ENCODE peak calls at places on chromosome 18, in four cellular contexts. P, R, T and Q are unnamed samples.

GRCh38 chr18:44342167-44342566 is 338.5 kb upstream of the SETBP1 start:
- DNase-seq in P (no peak), R (peak; percentile 28), T (no peak), Q (no peak)

GRCh38 chr18:25005602-25006375 is 346.2 kb downstream of the ZNF521 start:
- DNase-seq in P (no peak), R (peak; percentile 34), T (no peak), Q (no peak)

GRCh38 chr18:28178720-28179119 is 1.8 kb upstream of the CDH2 start:
- DNase-seq in P (no peak), R (peak; percentile 74), T (no peak), Q (no peak)

GRCh38 chr18:9109523-9109922 is 7.0 kb downstream of the NDUFV2 start:
- DNase-seq in P (no peak), R (peak; percentile 70), T (no peak), Q (no peak)

GRCh38 chr18:34121157-34121807 is 103.4 kb downstream of the NOL4 start:
- DNase-seq in P (no peak), R (peak; percentile 76), T (no peak), Q (no peak)

GRCh38 chr18:45839415-45840395 is 14.2 kb downstream of the SIGLEC15 start:
- DNase-seq in P (no peak), R (peak; percentile 68), T (no peak), Q (no peak)

GRCh38 chr18:68826111-68826510 is 28.2 kb downstream of the CCDC102B start:
- DNase-seq in P (no peak), R (peak; percentile 6), T (no peak), Q (no peak)

GRCh38 chr18:5515007-5515744 is 28.6 kb downstream of the EPB41L3 start:
- DNase-seq in P (no peak), R (no peak), T (no peak), Q (no peak)

GRCh38 chr18:44602845-44603244 is 77.8 kb upstream of the SETBP1 start:
- DNase-seq in P (no peak), R (peak; percentile 51), T (no peak), Q (no peak)

GRCh38 chr18:55275042-55275897 is 312.7 kb downstream of the TCF4 start:
- DNase-seq in P (no peak), R (peak; percentile 89), T (no peak), Q (no peak)

GRCh38 chr18:25739356-25739755 is 351.1 kb downstream of the SS18 start:
- DNase-seq in P (no peak), R (no peak), T (no peak), Q (no peak)

GRCh38 chr18:40852406-40852805 is 1102.6 kb upstream of the PIK3C3 start:
- DNase-seq in P (no peak), R (peak; percentile 72), T (no peak), Q (no peak)

GRCh38 chr18:51110073-51110797 is 80.2 kb downstream of the SMAD4 start:
- DNase-seq in P (peak; percentile 46), R (peak; percentile 11), T (peak; percentile 47), Q (peak; percentile 57)

GRCh38 chr18:25736516-25736915 is 353.9 kb downstream of the SS18 start:
- DNase-seq in P (no peak), R (peak; percentile 82), T (no peak), Q (no peak)

GRCh38 chr18:46917808-46918600 is 602 bp downstream of the KATNAL2 start:
- DNase-seq in P (no peak), R (peak; percentile 33), T (no peak), Q (no peak)

GRCh38 chr18:74387362-74387761 is 69.7 kb downstream of the DIPK1C start:
- DNase-seq in P (no peak), R (no peak), T (no peak), Q (no peak)

GRCh38 chr18:56248613-56249235 is 389.7 kb downstream of the TXNL1 start:
- DNase-seq in P (no peak), R (no peak), T (no peak), Q (no peak)

GRCh38 chr18:62885804-62886203 is 170.5 kb downstream of the PHLPP1 start:
- DNase-seq in P (no peak), R (no peak), T (no peak), Q (no peak)

GRCh38 chr18:59996370-59996966 is 96.7 kb downstream of the PMAIP1 start:
- DNase-seq in P (no peak), R (peak; percentile 46), T (no peak), Q (no peak)

GRCh38 chr18:44789704-44790103 is 109.0 kb downstream of the SETBP1 start:
- DNase-seq in P (no peak), R (peak; percentile 54), T (no peak), Q (no peak)

GRCh38 chr18:46632401-46633089 is 24.5 kb downstream of the LOXHD1 start:
- DNase-seq in P (no peak), R (peak; percentile 85), T (no peak), Q (no peak)

GRCh38 chr18:36188912-36189311 is 1.6 kb downstream of the MOCOS start:
- DNase-seq in P (no peak), R (no peak), T (no peak), Q (no peak)

GRCh38 chr18:76983184-76983583 is 149.4 kb downstream of the MBP start:
- DNase-seq in P (peak; percentile 72), R (peak; percentile 65), T (peak; percentile 66), Q (peak; percentile 84)

GRCh38 chr18:8450898-8451665 is 158.2 kb upstream of the RAB12 start:
- DNase-seq in P (no peak), R (no peak), T (no peak), Q (no peak)

GRCh38 chr18:23998811-23999210 is 15.7 kb upstream of the TTC39C start:
- DNase-seq in P (no peak), R (peak; percentile 33), T (no peak), Q (no peak)

GRCh38 chr18:12290086-12290485 is 18.0 kb upstream of the TUBB6 start:
- DNase-seq in P (no peak), R (no peak), T (no peak), Q (no peak)

GRCh38 chr18:7764406-7764805 is 197.3 kb downstream of the PTPRM start:
- DNase-seq in P (no peak), R (no peak), T (no peak), Q (no peak)

GRCh38 chr18:12283256-12283655 is 24.8 kb upstream of the TUBB6 start:
- DNase-seq in P (no peak), R (peak; percentile 73), T (no peak), Q (no peak)

GRCh38 chr18:56565596-56566355 is 72.6 kb downstream of the TXNL1 start:
- DNase-seq in P (no peak), R (peak; percentile 93), T (no peak), Q (no peak)

GRCh38 chr18:74497308-74497640 is 1.1 kb downstream of the CNDP2 start:
- DNase-seq in P (no peak), R (no peak), T (no peak), Q (no peak)

GRCh38 chr18:3012306-3012919 is 531 bp downstream of the LPIN2 start:
- DNase-seq in P (peak; percentile 44), R (peak; percentile 40), T (peak; percentile 29), Q (peak; percentile 51)

GRCh38 chr18:35334821-35335220 is 9.4 kb downstream of the ZNF24 start:
- DNase-seq in P (no peak), R (peak; percentile 83), T (no peak), Q (no peak)

GRCh38 chr18:56522826-56523225 is 115.6 kb downstream of the TXNL1 start:
- DNase-seq in P (no peak), R (peak; percentile 75), T (no peak), Q (no peak)

GRCh38 chr18:63540131-63540530 is 2.0 kb upstream of the SERPINB12 start:
- DNase-seq in P (no peak), R (peak; percentile 49), T (no peak), Q (no peak)

GRCh38 chr18:47397671-47398319 is 146.3 kb upstream of the SKOR2 start:
- DNase-seq in P (no peak), R (no peak), T (no peak), Q (no peak)

GRCh38 chr18:12408247-12408869 is 629 bp downstream of the PRELID3A start:
- DNase-seq in P (no peak), R (peak; percentile 45), T (no peak), Q (no peak)

DNA sequence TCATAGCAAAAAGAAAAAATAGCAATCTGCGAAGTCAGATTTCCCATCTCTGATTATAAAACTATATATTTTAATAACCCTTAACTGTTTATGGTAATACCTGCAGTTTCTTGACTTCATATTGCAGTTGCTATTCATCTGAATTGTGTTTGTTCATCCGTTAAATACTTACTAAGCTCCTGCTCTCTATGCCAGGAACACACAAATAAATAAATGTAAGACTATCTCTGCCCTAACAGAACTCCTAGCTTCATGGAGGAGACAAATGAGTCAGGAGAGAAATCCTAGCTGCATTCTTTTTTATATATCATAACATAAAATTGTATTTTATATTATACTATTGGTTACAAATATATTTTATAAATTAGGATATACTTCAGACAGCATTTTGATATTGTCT is 61.2 kb downstream of the MALT1 start:
- DNase-seq in P (no peak), R (no peak), T (no peak), Q (no peak)
- H3K9me3 ChIP-seq in P (no peaks in the 10 kb centered on the region), R (no peaks in the 10 kb centered on the region), T (no peaks in the 10 kb centered on the region), Q (no peaks in the 10 kb centered on the region)

GRCh38 chr18:13703899-13704298 is 22.5 kb downstream of the FAM210A start:
- DNase-seq in P (no peak), R (peak; percentile 31), T (no peak), Q (no peak)

DNA sequence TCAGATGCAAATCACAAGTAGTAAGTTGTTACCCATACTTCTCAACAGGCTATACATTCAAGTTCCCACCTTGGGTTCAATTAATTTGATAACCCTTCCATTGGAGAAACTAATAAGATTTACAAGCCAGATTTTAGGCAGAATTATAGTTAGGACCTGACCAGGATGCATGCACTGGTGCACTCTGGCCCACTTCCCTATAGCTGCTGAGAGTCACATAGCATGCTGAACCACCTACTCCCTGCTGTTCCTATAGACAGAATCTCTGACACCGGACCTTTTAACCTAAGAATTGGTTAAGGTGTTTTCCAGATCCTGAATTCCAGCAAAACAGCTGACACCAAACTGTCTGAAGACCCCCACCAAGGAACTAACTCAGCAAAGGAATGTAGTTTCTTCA is 26.2 kb downstream of the FAM210A start:
- DNase-seq in P (no peak), R (no peak), T (no peak), Q (no peak)
- H3K9me3 ChIP-seq in P (peaks cover 6% of the 10 kb centered on the region), R (no peaks in the 10 kb centered on the region), T (no peaks in the 10 kb centered on the region), Q (no peaks in the 10 kb centered on the region)

GRCh38 chr18:79902075-79902474 is 49.4 kb downstream of the SLC66A2 start:
- DNase-seq in P (no peak), R (no peak), T (no peak), Q (no peak)
- H3K9me3 ChIP-seq in P (no peaks in the 10 kb centered on the region), R (peaks cover 3% of the 10 kb centered on the region), T (no peaks in the 10 kb centered on the region), Q (peaks cover 3% of the 10 kb centered on the region)

GRCh38 chr18:70520867-70521266 is 232.0 kb downstream of the SOCS6 start:
- DNase-seq in P (no peak), R (no peak), T (no peak), Q (no peak)
- H3K9me3 ChIP-seq in P (no peaks in the 10 kb centered on the region), R (no peaks in the 10 kb centered on the region), T (no peaks in the 10 kb centered on the region), Q (no peaks in the 10 kb centered on the region)

DNA sequence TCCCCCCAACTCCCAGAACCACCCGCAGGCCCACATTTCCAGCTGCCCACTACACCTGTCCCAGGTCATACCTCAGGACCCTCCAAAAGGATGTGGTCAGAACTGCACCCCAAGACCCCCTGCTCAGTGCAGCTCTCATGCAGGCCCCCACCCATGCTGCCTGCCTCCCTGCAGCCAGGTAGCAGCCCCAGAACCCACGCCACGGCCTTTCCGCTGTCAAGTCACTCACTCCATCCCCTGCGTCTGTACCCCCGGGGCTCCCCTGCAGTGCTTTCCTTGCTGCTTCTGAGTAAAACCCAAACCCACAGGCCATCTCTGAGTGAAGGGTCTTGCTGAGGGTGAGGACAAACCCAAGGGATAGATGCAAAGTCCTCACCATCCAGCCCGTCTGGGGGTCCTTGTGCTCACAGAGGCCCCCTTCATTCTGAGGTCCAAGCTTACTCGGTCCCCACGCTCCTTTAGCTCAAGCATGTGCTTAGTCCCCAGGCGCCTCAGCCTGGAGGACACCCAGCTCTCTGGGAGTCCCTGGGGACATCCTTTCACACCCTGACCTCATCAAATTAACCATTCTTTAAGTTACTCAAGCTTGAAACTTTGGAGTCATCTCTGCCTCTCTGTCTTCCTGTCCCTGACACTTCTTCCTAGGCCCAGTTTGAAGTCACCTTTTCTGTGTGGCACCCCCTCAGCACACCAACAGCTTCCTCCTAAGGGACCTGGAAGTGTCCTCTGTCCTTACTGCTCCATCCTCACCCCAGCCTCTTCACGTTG is 130.1 kb downstream of the SMAD7 start:
- DNase-seq in P (no peak), R (no peak), T (no peak), Q (no peak)
- H3K9me3 ChIP-seq in P (no peaks in the 10 kb centered on the region), R (no peaks in the 10 kb centered on the region), T (no peaks in the 10 kb centered on the region), Q (no peaks in the 10 kb centered on the region)